ENCODE peak calls at places on chromosomes 12 and 14, in eight cellular contexts. T is neuronal stem cell; N is stomach; P is psoas muscle; R is pancreas; F is fibroblast of lung; B is left ventricle myocardium inferior; Q is CD4-positive, CD25-positive, alpha-beta regulatory T cell. M is an unnamed sample. For H3K9me3 and H3K4me1, the result is how much of the 10 kb centered on the place peaks cover.

GRCh38 chr14:101232340-101233015 is 328.8 kb upstream of the DIO3 start:
- DNase-seq in T (no peak), N (no peak), P (peak), R (no peak), F (peak), B (no peak), Q (no peak), M (no peak)

GRCh38 chr14:81200041-81200440 is 20.7 kb downstream of the GTF2A1 start:
- DNase-seq in T (no peak), N (no peak), P (no peak), R (no peak), F (no peak), B (no peak), Q (peak), M (no peak)

GRCh38 chr12:104426926-104427546 is 29.7 kb upstream of the CHST11 start:
- DNase-seq in T (no peak), N (no peak), P (no peak), R (no peak), F (peak), B (no peak), Q (no peak), M (no peak)

GRCh38 chr12:57063991-57064725 is 14.2 kb upstream of the MYO1A start:
- DNase-seq in T (no peak), N (no peak), P (no peak), R (no peak), F (no peak), B (no peak), Q (peak), M (peak)

GRCh38 chr12:65778268-65779090 is 45.8 kb upstream of the HMGA2 start:
- DNase-seq in T (no peak), N (no peak), P (no peak), R (no peak), F (peak), B (no peak), Q (no peak), M (no peak)

GRCh38 chr12:57042695-57043094 is 7.2 kb downstream of the MYO1A start:
- DNase-seq in T (no peak), N (no peak), P (no peak), R (no peak), F (no peak), B (no peak), Q (no peak), M (no peak)

GRCh38 chr14:93734086-93734822 is 54.0 kb downstream of the PRIMA1 start:
- DNase-seq in T (no peak), N (no peak), P (peak), R (no peak), F (no peak), B (no peak), Q (peak), M (no peak)

GRCh38 chr14:75188520-75189267 is 12.3 kb upstream of the TMED10 start:
- DNase-seq in T (no peak), N (no peak), P (no peak), R (no peak), F (no peak), B (no peak), Q (no peak), M (no peak)

GRCh38 chr14:90693413-90693812 is 122.8 kb downstream of the TTC7B start:
- DNase-seq in T (no peak), N (no peak), P (peak), R (no peak), F (no peak), B (no peak), Q (no peak), M (no peak)

GRCh38 chr12:120903382-120903817 is 758 bp downstream of the SPPL3 start:
- DNase-seq in T (peak), N (peak), P (peak), R (peak), F (peak), B (peak), Q (peak), M (peak)

GRCh38 chr12:25689996-25690501 is 137.0 kb upstream of the LMNTD1 start:
- DNase-seq in T (no peak), N (peak), P (no peak), R (peak), F (peak), B (peak), Q (no peak), M (no peak)

GRCh38 chr12:76032043-76032981 is 736 bp upstream of the PHLDA1 start:
- DNase-seq in T (no peak), N (peak), P (peak), R (no peak), F (peak), B (peak), Q (peak), M (peak)

GRCh38 chr12:19008102-19008501 is 121.4 kb upstream of the PLEKHA5 start:
- DNase-seq in T (no peak), N (no peak), P (no peak), R (no peak), F (no peak), B (no peak), Q (no peak), M (no peak)

GRCh38 chr14:55265197-55265596 is 6.0 kb upstream of the FBXO34 start:
- DNase-seq in T (no peak), N (no peak), P (no peak), R (no peak), F (no peak), B (no peak), Q (peak), M (no peak)

GRCh38 chr14:105858676-105859025 is 332.3 kb downstream of the TMEM121 start:
- DNase-seq in T (no peak), N (no peak), P (peak), R (peak), F (no peak), B (peak), Q (peak), M (no peak)

GRCh38 chr12:58443273-58443980 is 476.9 kb downstream of the LRIG3 start:
- DNase-seq in T (no peak), N (no peak), P (no peak), R (no peak), F (peak), B (no peak), Q (peak), M (no peak)

GRCh38 chr12:127149226-127149964 is 1117.6 kb upstream of the TMEM132C start:
- DNase-seq in T (no peak), N (no peak), P (no peak), R (no peak), F (peak), B (no peak), Q (no peak), M (no peak)

GRCh38 chr14:55356913-55357312 is 54.7 kb downstream of the ATG14 start:
- DNase-seq in T (no peak), N (no peak), P (no peak), R (no peak), F (no peak), B (no peak), Q (no peak), M (no peak)

GRCh38 chr14:55073856-55074255 is 22.4 kb downstream of the MAPK1IP1L start:
- DNase-seq in T (no peak), N (no peak), P (no peak), R (no peak), F (peak), B (no peak), Q (no peak), M (no peak)

GRCh38 chr14:30874999-30875787 is 834 bp downstream of the COCH start:
- DNase-seq in T (peak), N (no peak), P (peak), R (peak), F (no peak), B (no peak), Q (peak), M (no peak)

GRCh38 chr12:19161251-19161650 is 31.7 kb downstream of the PLEKHA5 start:
- DNase-seq in T (no peak), N (no peak), P (no peak), R (no peak), F (no peak), B (no peak), Q (no peak), M (no peak)

GRCh38 chr14:75928587-75929230 is 53.1 kb downstream of the TGFB3 start:
- DNase-seq in T (no peak), N (no peak), P (no peak), R (no peak), F (no peak), B (no peak), Q (no peak), M (no peak)

GRCh38 chr12:108890208-108890607 is 10.3 kb downstream of the DAO start:
- DNase-seq in T (no peak), N (no peak), P (no peak), R (no peak), F (no peak), B (no peak), Q (no peak), M (no peak)

GRCh38 chr12:16189849-16190248 is 87.6 kb downstream of the SLC15A5 start:
- DNase-seq in T (no peak), N (no peak), P (no peak), R (peak), F (peak), B (no peak), Q (no peak), M (no peak)

GRCh38 chr12:69101505-69101904 is 137.9 kb upstream of the CPSF6 start:
- DNase-seq in T (no peak), N (no peak), P (no peak), R (peak), F (peak), B (no peak), Q (no peak), M (no peak)

GRCh38 chr12:131871677-131872076 is 22.7 kb upstream of the ULK1 start:
- DNase-seq in T (no peak), N (no peak), P (no peak), R (no peak), F (no peak), B (no peak), Q (no peak), M (no peak)

GRCh38 chr12:67415473-67415872 is 146.3 kb downstream of the CAND1 start:
- DNase-seq in T (no peak), N (no peak), P (no peak), R (no peak), F (peak), B (no peak), Q (peak), M (no peak)

GRCh38 chr12:93219947-93220346 is 157.8 kb upstream of the NUDT4 start:
- DNase-seq in T (no peak), N (no peak), P (no peak), R (no peak), F (no peak), B (no peak), Q (no peak), M (no peak)

GRCh38 chr12:95243497-95244183 is 26.0 kb downstream of the VEZT start:
- DNase-seq in T (no peak), N (no peak), P (no peak), R (no peak), F (no peak), B (no peak), Q (no peak), M (no peak)

GRCh38 chr12:98863167-98863566 is 218.1 kb downstream of the APAF1 start:
- DNase-seq in T (no peak), N (no peak), P (no peak), R (no peak), F (no peak), B (no peak), Q (no peak), M (no peak)

GRCh38 chr14:32606297-32606696 is 277.2 kb downstream of the AKAP6 start:
- DNase-seq in T (no peak), N (no peak), P (no peak), R (no peak), F (no peak), B (no peak), Q (peak), M (no peak)

GRCh38 chr12:34602213-34602940 is 580.1 kb downstream of the ALG10 start:
- DNase-seq in T (no peak), N (no peak), P (no peak), R (no peak), F (no peak), B (no peak), Q (no peak), M (no peak)
- H3K9me3 ChIP-seq in T (half or more), N (under half), P (under half), R (under half), F (under half), B (half or more), Q (half or more), M (under half)

DNA sequence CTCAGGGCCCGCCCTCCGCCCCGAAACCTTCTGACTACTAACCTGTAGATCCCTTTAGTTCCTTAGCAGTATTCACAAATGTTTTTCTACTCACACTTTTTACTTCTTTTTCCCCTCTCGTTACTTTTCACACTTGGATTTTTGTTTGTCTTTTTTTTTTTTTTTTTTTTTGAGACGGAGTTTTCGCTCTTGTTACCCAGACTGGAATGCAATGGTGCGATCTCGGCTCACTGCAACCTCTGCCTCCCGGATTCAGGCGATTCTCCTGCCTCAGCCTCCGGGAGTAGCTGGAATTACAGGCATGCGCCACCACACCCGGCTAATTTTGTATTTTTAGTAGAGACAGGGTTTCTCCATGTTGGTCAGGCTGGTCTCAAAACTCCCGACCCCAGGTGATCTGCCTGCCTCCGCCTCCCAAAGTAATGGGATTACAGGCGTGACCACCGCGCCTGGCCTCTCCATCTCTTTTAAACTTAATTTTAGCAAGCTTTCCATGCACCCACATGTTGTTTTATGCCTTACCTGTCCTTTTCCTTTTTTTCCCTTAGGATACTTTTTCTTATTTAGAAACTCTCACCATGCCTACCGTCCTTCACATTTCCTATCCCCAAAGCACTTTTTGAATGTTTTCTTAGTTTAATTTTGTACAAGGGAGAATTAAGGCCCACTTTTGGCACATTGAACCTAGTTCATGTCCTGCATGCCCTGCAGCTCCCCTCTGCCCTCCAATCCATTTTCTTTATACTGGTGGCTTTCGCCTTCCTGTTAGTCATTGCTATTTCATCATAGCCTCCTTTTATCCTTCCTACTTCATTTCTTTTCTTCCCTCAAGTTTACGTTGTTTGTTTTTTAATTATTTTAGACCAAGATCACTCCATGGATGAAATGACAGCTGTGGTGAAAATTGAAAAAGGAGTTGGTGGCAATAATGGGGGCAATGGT is 1.1 kb downstream of the SP1 start:
- DNase-seq in T (no peak), N (no peak), P (no peak), R (peak), F (peak), B (no peak), Q (no peak), M (no peak)
- H3K4me1 ChIP-seq in T (under half), N (half or more), P (half or more), R (half or more), F (under half), B (half or more), Q (half or more), M (under half)

GRCh38 chr12:128956755-128957154 is 103.5 kb downstream of the GLT1D1 start:
- DNase-seq in T (no peak), N (no peak), P (no peak), R (no peak), F (no peak), B (no peak), Q (no peak), M (no peak)

GRCh38 chr12:128959931-128960330 is 106.7 kb downstream of the GLT1D1 start:
- DNase-seq in T (no peak), N (no peak), P (no peak), R (no peak), F (no peak), B (no peak), Q (no peak), M (no peak)

GRCh38 chr12:128961957-128962356 is 108.7 kb downstream of the GLT1D1 start:
- DNase-seq in T (no peak), N (no peak), P (no peak), R (no peak), F (no peak), B (no peak), Q (no peak), M (no peak)

GRCh38 chr12:128966411-128966810 is 113.1 kb downstream of the GLT1D1 start:
- DNase-seq in T (no peak), N (no peak), P (no peak), R (no peak), F (no peak), B (no peak), Q (no peak), M (no peak)

DNA sequence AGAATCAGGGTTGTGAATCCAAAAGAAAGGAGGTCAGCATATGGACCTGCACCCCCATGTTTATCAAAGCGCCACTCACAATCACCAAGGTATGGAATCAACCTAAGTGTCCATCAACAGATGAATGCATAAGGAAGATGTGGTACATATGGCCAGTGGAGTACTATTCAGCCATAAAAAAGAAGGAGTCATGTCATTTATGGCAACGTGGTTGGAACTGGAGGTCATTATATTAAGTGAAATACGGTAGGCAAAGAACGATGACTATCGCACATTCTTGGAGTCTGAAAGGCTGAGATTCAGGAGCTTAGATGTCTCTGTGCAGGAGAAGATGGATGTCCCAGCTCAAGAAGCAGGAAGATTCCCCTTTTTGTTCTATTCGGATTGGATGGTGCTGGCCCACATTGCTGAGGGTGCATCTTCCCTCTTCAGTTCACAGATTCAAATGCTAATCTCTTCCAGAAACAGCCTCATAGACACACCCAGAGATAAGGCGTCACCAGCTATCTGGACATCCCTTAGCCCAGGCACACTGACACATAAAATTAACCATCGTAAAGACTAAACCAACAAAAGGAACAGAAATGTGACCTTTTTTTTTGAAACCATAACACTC is 108.1 kb downstream of the GLT1D1 start:
- DNase-seq in T (no peak), N (no peak), P (no peak), R (no peak), F (no peak), B (no peak), Q (no peak), M (no peak)
- H3K9me3 ChIP-seq in T (under half), N (under half), P (under half), R (under half), F (under half), B (under half), Q (under half), M (under half)

GRCh38 chr12:55730447-55730820 is 1.6 kb upstream of the CD63 start:
- DNase-seq in T (no peak), N (no peak), P (no peak), R (no peak), F (no peak), B (no peak), Q (peak), M (no peak)
- H3K4me1 ChIP-seq in T (under half), N (under half), P (under half), R (under half), F (under half), B (under half), Q (under half), M (under half)

GRCh38 chr14:99043756-99044155 is 228.2 kb downstream of the BCL11B start:
- DNase-seq in T (no peak), N (no peak), P (no peak), R (no peak), F (no peak), B (no peak), Q (no peak), M (no peak)
- H3K9me3 ChIP-seq in T (under half), N (under half), P (under half), R (under half), F (under half), B (under half), Q (under half), M (under half)

DNA sequence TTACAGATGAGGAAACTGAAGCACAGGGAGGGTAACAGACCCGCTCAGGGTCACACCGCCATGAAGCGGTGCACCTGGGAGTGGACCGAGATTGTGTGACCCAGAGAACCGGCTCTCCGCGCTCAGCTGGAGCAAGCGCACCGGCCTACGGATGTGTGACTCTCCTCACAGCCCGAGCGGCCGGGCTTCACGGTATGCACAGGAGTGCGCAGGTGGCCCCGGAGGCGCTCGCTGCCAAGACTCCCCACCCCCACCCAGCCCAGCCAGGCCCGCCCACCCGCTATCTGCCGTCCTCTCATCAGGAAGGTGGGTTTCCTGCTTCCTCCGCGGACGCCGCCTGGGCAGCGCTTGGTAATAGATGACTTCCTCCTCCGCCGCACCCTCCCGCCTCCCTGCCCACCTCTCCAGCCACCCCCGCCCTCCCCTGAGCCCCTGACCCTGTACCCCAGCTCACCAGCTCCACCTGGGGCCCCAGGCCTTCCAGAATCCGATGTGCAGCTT is 110.7 kb downstream of the NCOR2 start:
- DNase-seq in T (no peak), N (no peak), P (no peak), R (no peak), F (no peak), B (peak), Q (peak), M (peak)
- H3K4me1 ChIP-seq in T (under half), N (half or more), P (half or more), R (under half), F (under half), B (half or more), Q (half or more), M (half or more)

M was measured in CD8-positive, alpha-beta memory T cell.